ENCODE peak calls at places on chromosomes 1 and 21, in five cellular contexts. J, B, E, Z and A are unnamed samples.

GRCh38 chr1:40984066-40984465 is 4.6 kb downstream of the CTPS1 start:
- DNase-seq in J (no peak), B (no peak), E (peak; percentile 40), Z (no peak), A (no peak)

GRCh38 chr1:17654519-17654918 is 100.6 kb upstream of the ACTL8 start:
- DNase-seq in J (no peak), B (no peak), E (no peak), Z (no peak), A (no peak)

GRCh38 chr1:147560756-147561472 is 19.6 kb downstream of the BCL9 start:
- DNase-seq in J (no peak), B (no peak), E (no peak), Z (no peak), A (no peak)

GRCh38 chr21:37292946-37293345 is 25.8 kb upstream of the VPS26C start:
- DNase-seq in J (no peak), B (no peak), E (no peak), Z (no peak), A (no peak)

GRCh38 chr1:223720987-223721591 is 8.8 kb downstream of the CAPN2 start:
- DNase-seq in J (no peak), B (no peak), E (peak; percentile 81), Z (no peak), A (no peak)

GRCh38 chr1:38777464-38777957 is 82.1 kb downstream of the RRAGC start:
- DNase-seq in J (no peak), B (no peak), E (no peak), Z (no peak), A (no peak)

GRCh38 chr21:15742694-15743093 is 12.9 kb downstream of the USP25 start:
- DNase-seq in J (no peak), B (no peak), E (no peak), Z (no peak), A (no peak)

GRCh38 chr21:46095106-46095719 is 2.7 kb upstream of the COL6A2 start:
- DNase-seq in J (peak; percentile 41), B (no peak), E (no peak), Z (no peak), A (no peak)

GRCh38 chr1:82485591-82486369 is 685.0 kb downstream of the ADGRL2 start:
- DNase-seq in J (no peak), B (no peak), E (no peak), Z (no peak), A (no peak)

GRCh38 chr1:25800538-25801377 is 765 bp downstream of the SELENON start:
- DNase-seq in J (no peak), B (no peak), E (peak; percentile 18), Z (no peak), A (no peak)

GRCh38 chr1:8476021-8476420 is 158.1 kb downstream of the SLC45A1 start:
- DNase-seq in J (no peak), B (peak; percentile 24), E (no peak), Z (no peak), A (no peak)

GRCh38 chr1:109902204-109902985 is 8.3 kb upstream of the CSF1 start:
- DNase-seq in J (no peak), B (no peak), E (no peak), Z (no peak), A (no peak)

GRCh38 chr1:1819762-1820161 is 41.5 kb upstream of the NADK start:
- DNase-seq in J (no peak), B (no peak), E (no peak), Z (no peak), A (no peak)

GRCh38 chr1:6419397-6419802 is 319 bp downstream of the HES2 start:
- DNase-seq in J (no peak), B (no peak), E (no peak), Z (no peak), A (no peak)

GRCh38 chr1:164709541-164710287 is 150.7 kb downstream of the PBX1 start:
- DNase-seq in J (no peak), B (no peak), E (peak; percentile 65), Z (no peak), A (no peak)

GRCh38 chr1:9842073-9842711 is 18.4 kb upstream of the CLSTN1 start:
- DNase-seq in J (no peak), B (no peak), E (no peak), Z (no peak), A (no peak)

GRCh38 chr1:13487143-13487868 is 26.5 kb downstream of the LRRC38 start:
- DNase-seq in J (peak; percentile 75), B (no peak), E (no peak), Z (no peak), A (no peak)

GRCh38 chr21:45283019-45283610 is 4.6 kb downstream of the POFUT2 start:
- DNase-seq in J (peak; percentile 60), B (no peak), E (no peak), Z (no peak), A (no peak)

GRCh38 chr1:115430717-115431116 is 92.7 kb upstream of the NGF start:
- DNase-seq in J (no peak), B (no peak), E (peak; percentile 99), Z (no peak), A (no peak)

GRCh38 chr1:58768332-58768731 is 15.5 kb downstream of the JUN start:
- DNase-seq in J (no peak), B (no peak), E (no peak), Z (no peak), A (no peak)

GRCh38 chr1:3717041-3717714 is 35.1 kb upstream of the CCDC27 start:
- DNase-seq in J (no peak), B (no peak), E (no peak), Z (no peak), A (no peak)

GRCh38 chr1:40357625-40358024 is 15.9 kb upstream of the SMAP2 start:
- DNase-seq in J (no peak), B (no peak), E (no peak), Z (no peak), A (no peak)

GRCh38 chr1:158334601-158335292 is 3.4 kb upstream of the CD1B start:
- DNase-seq in J (no peak), B (no peak), E (no peak), Z (no peak), A (no peak)

GRCh38 chr1:247681288-247681897 is 1.9 kb upstream of the OR13G1 start:
- DNase-seq in J (no peak), B (peak; percentile 80), E (peak; percentile 58), Z (no peak), A (no peak)

GRCh38 chr21:15793547-15794235 is 63.9 kb downstream of the USP25 start:
- DNase-seq in J (no peak), B (no peak), E (no peak), Z (no peak), A (no peak)

GRCh38 chr1:7469255-7469938 is 301.7 kb upstream of the VAMP3 start:
- DNase-seq in J (no peak), B (no peak), E (peak; percentile 52), Z (no peak), A (no peak)

GRCh38 chr1:89221341-89221740 is 22.6 kb upstream of the GBP4 start:
- DNase-seq in J (no peak), B (no peak), E (no peak), Z (no peak), A (no peak)

GRCh38 chr1:224173523-224173922 is 9.5 kb upstream of the DEGS1 start:
- DNase-seq in J (no peak), B (no peak), E (peak; percentile 14), Z (no peak), A (no peak)

GRCh38 chr1:157279157-157280140 is 141.3 kb upstream of the ETV3 start:
- DNase-seq in J (no peak), B (no peak), E (no peak), Z (no peak), A (no peak)

GRCh38 chr1:179127163-179127895 is 45.5 kb downstream of the TOR3A start:
- DNase-seq in J (no peak), B (no peak), E (peak; percentile 67), Z (no peak), A (no peak)

GRCh38 chr1:44030606-44031050 is 634 bp downstream of the SLC6A9 start:
- DNase-seq in J (no peak), B (no peak), E (peak; percentile 70), Z (peak; percentile 52), A (peak; percentile 68)

GRCh38 chr1:1534401-1535145 is 5.9 kb downstream of the TMEM240 start:
- DNase-seq in J (no peak), B (no peak), E (no peak), Z (no peak), A (no peak)

GRCh38 chr1:206979379-206980043 is 9.3 kb upstream of the FCAMR start:
- DNase-seq in J (no peak), B (peak; percentile 33), E (peak; percentile 56), Z (no peak), A (no peak)

GRCh38 chr1:179142889-179143299 is 61.0 kb downstream of the TOR3A start:
- DNase-seq in J (no peak), B (peak; percentile 67), E (peak; percentile 99), Z (no peak), A (no peak)

GRCh38 chr1:230109871-230110667 is 43.0 kb downstream of the GALNT2 start:
- DNase-seq in J (no peak), B (no peak), E (no peak), Z (no peak), A (no peak)

GRCh38 chr21:43188712-43189151 is 19.9 kb downstream of the CRYAA start:
- DNase-seq in J (peak; percentile 70), B (no peak), E (no peak), Z (no peak), A (peak; percentile 67)